ENCODE peak calls at places on chromosomes 6 and 20, in seven cellular contexts. One of them, this sample, is unnamed.

GRCh38 chr6:32087574-32088486 is 21.3 kb downstream of the TNXB start:
- DNase-seq in iris pigment epithelial cell: peak
- DNase-seq in KBM-7: peak
- DNase-seq in activated CD4-positive, alpha-beta T cell treated with anti-CD3 and anti-CD28 coated beads for 24 hours: peak
- DNase-seq in erythroblast: peak
- DNase-seq in activated naive CD4-positive, alpha-beta T cell treated with Interleukin-2 at 50 U/mL for 16 hours: peak
- DNase-seq in lung microvascular endothelial cell: peak
- DNase-seq in this sample: no peak

GRCh38 chr6:107318100-107318736 is 141.1 kb downstream of the PDSS2 start:
- DNase-seq in iris pigment epithelial cell: peak
- DNase-seq in erythroblast: peak
- DNase-seq in lung microvascular endothelial cell: peak
- DNase-seq in KBM-7: peak
- DNase-seq in activated naive CD4-positive, alpha-beta T cell treated with Interleukin-2 at 50 U/mL for 16 hours: peak
- DNase-seq in activated CD4-positive, alpha-beta T cell treated with anti-CD3 and anti-CD28 coated beads for 24 hours: peak
- DNase-seq in this sample: no peak

GRCh38 chr20:57680934-57681914 is 28.6 kb downstream of the PMEPA1 start:
- DNase-seq in iris pigment epithelial cell: no peak
- DNase-seq in lung microvascular endothelial cell: no peak
- DNase-seq in activated CD4-positive, alpha-beta T cell treated with anti-CD3 and anti-CD28 coated beads for 24 hours: no peak
- DNase-seq in activated naive CD4-positive, alpha-beta T cell treated with Interleukin-2 at 50 U/mL for 16 hours: no peak
- DNase-seq in KBM-7: no peak
- DNase-seq in erythroblast: no peak
- DNase-seq in this sample: no peak

GRCh38 chr20:24795444-24795843 is 153.6 kb upstream of the CST7 start:
- DNase-seq in lung microvascular endothelial cell: peak
- DNase-seq in KBM-7: no peak
- DNase-seq in activated CD4-positive, alpha-beta T cell treated with anti-CD3 and anti-CD28 coated beads for 24 hours: no peak
- DNase-seq in iris pigment epithelial cell: peak
- DNase-seq in activated naive CD4-positive, alpha-beta T cell treated with Interleukin-2 at 50 U/mL for 16 hours: no peak
- DNase-seq in erythroblast: no peak
- DNase-seq in this sample: peak

GRCh38 chr6:4687989-4688947 is 87.9 kb upstream of the CDYL start:
- DNase-seq in lung microvascular endothelial cell: peak
- DNase-seq in iris pigment epithelial cell: peak
- DNase-seq in activated naive CD4-positive, alpha-beta T cell treated with Interleukin-2 at 50 U/mL for 16 hours: no peak
- DNase-seq in activated CD4-positive, alpha-beta T cell treated with anti-CD3 and anti-CD28 coated beads for 24 hours: no peak
- DNase-seq in KBM-7: peak
- DNase-seq in erythroblast: peak
- DNase-seq in this sample: peak

GRCh38 chr6:107716688-107717089 is 107.4 kb downstream of the SCML4 start:
- DNase-seq in activated CD4-positive, alpha-beta T cell treated with anti-CD3 and anti-CD28 coated beads for 24 hours: peak
- DNase-seq in erythroblast: peak
- DNase-seq in activated naive CD4-positive, alpha-beta T cell treated with Interleukin-2 at 50 U/mL for 16 hours: peak
- DNase-seq in lung microvascular endothelial cell: no peak
- DNase-seq in KBM-7: peak
- DNase-seq in iris pigment epithelial cell: peak
- DNase-seq in this sample: no peak

GRCh38 chr20:20782221-20782620 is 69.8 kb upstream of the RALGAPA2 start:
- DNase-seq in KBM-7: no peak
- DNase-seq in activated CD4-positive, alpha-beta T cell treated with anti-CD3 and anti-CD28 coated beads for 24 hours: no peak
- DNase-seq in lung microvascular endothelial cell: peak
- DNase-seq in activated naive CD4-positive, alpha-beta T cell treated with Interleukin-2 at 50 U/mL for 16 hours: no peak
- DNase-seq in erythroblast: no peak
- DNase-seq in iris pigment epithelial cell: no peak
- DNase-seq in this sample: no peak

GRCh38 chr6:24855389-24856245 is 56.9 kb upstream of the ARMH2 start:
- DNase-seq in lung microvascular endothelial cell: peak
- DNase-seq in iris pigment epithelial cell: peak
- DNase-seq in activated naive CD4-positive, alpha-beta T cell treated with Interleukin-2 at 50 U/mL for 16 hours: peak
- DNase-seq in activated CD4-positive, alpha-beta T cell treated with anti-CD3 and anti-CD28 coated beads for 24 hours: peak
- DNase-seq in erythroblast: peak
- DNase-seq in KBM-7: peak
- DNase-seq in this sample: peak

GRCh38 chr6:84018453-84019061 is 15.0 kb upstream of the MRAP2 start:
- DNase-seq in activated naive CD4-positive, alpha-beta T cell treated with Interleukin-2 at 50 U/mL for 16 hours: no peak
- DNase-seq in KBM-7: no peak
- DNase-seq in lung microvascular endothelial cell: no peak
- DNase-seq in iris pigment epithelial cell: no peak
- DNase-seq in activated CD4-positive, alpha-beta T cell treated with anti-CD3 and anti-CD28 coated beads for 24 hours: no peak
- DNase-seq in erythroblast: no peak
- DNase-seq in this sample: no peak

GRCh38 chr20:29744071-29744470 is 1513.4 kb upstream of the DEFB115 start:
- DNase-seq in erythroblast: no peak
- DNase-seq in iris pigment epithelial cell: no peak
- DNase-seq in lung microvascular endothelial cell: no peak
- DNase-seq in activated naive CD4-positive, alpha-beta T cell treated with Interleukin-2 at 50 U/mL for 16 hours: no peak
- DNase-seq in KBM-7: no peak
- DNase-seq in activated CD4-positive, alpha-beta T cell treated with anti-CD3 and anti-CD28 coated beads for 24 hours: no peak
- DNase-seq in this sample: no peak

GRCh38 chr20:25319241-25320034 is 71.2 kb downstream of the ABHD12 start:
- DNase-seq in activated naive CD4-positive, alpha-beta T cell treated with Interleukin-2 at 50 U/mL for 16 hours: no peak
- DNase-seq in iris pigment epithelial cell: no peak
- DNase-seq in erythroblast: no peak
- DNase-seq in KBM-7: no peak
- DNase-seq in activated CD4-positive, alpha-beta T cell treated with anti-CD3 and anti-CD28 coated beads for 24 hours: no peak
- DNase-seq in lung microvascular endothelial cell: no peak
- DNase-seq in this sample: no peak

GRCh38 chr20:53783768-53784167 is 190.1 kb upstream of the ZNF217 start:
- DNase-seq in iris pigment epithelial cell: no peak
- DNase-seq in KBM-7: no peak
- DNase-seq in lung microvascular endothelial cell: no peak
- DNase-seq in activated naive CD4-positive, alpha-beta T cell treated with Interleukin-2 at 50 U/mL for 16 hours: no peak
- DNase-seq in activated CD4-positive, alpha-beta T cell treated with anti-CD3 and anti-CD28 coated beads for 24 hours: no peak
- DNase-seq in erythroblast: no peak
- DNase-seq in this sample: no peak

GRCh38 chr6:61809004-61809595 is 476.9 kb downstream of the KHDRBS2 start:
- DNase-seq in iris pigment epithelial cell: peak
- DNase-seq in activated CD4-positive, alpha-beta T cell treated with anti-CD3 and anti-CD28 coated beads for 24 hours: no peak
- DNase-seq in erythroblast: peak
- DNase-seq in activated naive CD4-positive, alpha-beta T cell treated with Interleukin-2 at 50 U/mL for 16 hours: no peak
- DNase-seq in KBM-7: peak
- DNase-seq in lung microvascular endothelial cell: no peak
- DNase-seq in this sample: no peak

GRCh38 chr6:24931752-24932691 is 3.7 kb downstream of the RIPOR2 start:
- DNase-seq in lung microvascular endothelial cell: no peak
- DNase-seq in activated CD4-positive, alpha-beta T cell treated with anti-CD3 and anti-CD28 coated beads for 24 hours: no peak
- DNase-seq in KBM-7: peak
- DNase-seq in erythroblast: no peak
- DNase-seq in activated naive CD4-positive, alpha-beta T cell treated with Interleukin-2 at 50 U/mL for 16 hours: no peak
- DNase-seq in iris pigment epithelial cell: peak
- DNase-seq in this sample: peak

GRCh38 chr6:92635553-92636153 is 783.7 kb downstream of the EPHA7 start:
- DNase-seq in lung microvascular endothelial cell: no peak
- DNase-seq in activated CD4-positive, alpha-beta T cell treated with anti-CD3 and anti-CD28 coated beads for 24 hours: no peak
- DNase-seq in KBM-7: no peak
- DNase-seq in erythroblast: no peak
- DNase-seq in activated naive CD4-positive, alpha-beta T cell treated with Interleukin-2 at 50 U/mL for 16 hours: no peak
- DNase-seq in iris pigment epithelial cell: no peak
- DNase-seq in this sample: no peak